ENCODE peak calls at places on chromosome 21, in ten cellular contexts. Z is left lobe of liver; U is activated CD4-positive, alpha-beta T cell treated with anti-CD3 and anti-CD28 coated beads, Interleukin-2, amount 50 U/mL, for 48 hours; D is CD4-positive, CD25-positive, alpha-beta regulatory T cell; O is stimulated activated CD4-positive, alpha-beta T cell treated with anti-CD3 and anti-CD28 coated beads, Interleukin-2, amount 100 ng/mL, for 24 hours; E is NCI-H1694; Y is OCI-M1; X is activated naive CD4-positive, alpha-beta T cell; C is M059J; W is caudate nucleus. P is an unnamed sample.

GRCh38 chr21:25518491-25518911 is 88.8 kb downstream of the MRPL39 start:
- DNase-seq in U (no peak), C (peak; percentile 50), O (no peak), Y (peak; percentile 75), W (no peak), E (no peak), Z (no peak), D (no peak), X (no peak), P (no peak)

GRCh38 chr21:34198232-34199120 is 125.1 kb downstream of the MRPS6 start:
- DNase-seq in Z (no peak), D (peak; percentile 45), O (peak; percentile 10), Y (no peak), C (no peak), X (no peak), E (no peak), W (no peak), U (peak; percentile 42), P (peak; percentile 54)

GRCh38 chr21:42860345-42860744 is 19.0 kb downstream of the WDR4 start:
- DNase-seq in Z (no peak), W (no peak), D (no peak), X (no peak), C (no peak), O (no peak), U (no peak), Y (no peak), E (no peak), P (no peak)

GRCh38 chr21:42737969-42738590 is 84.7 kb downstream of the PDE9A start:
- DNase-seq in X (peak; percentile 14), Z (peak; percentile 98), O (no peak), D (peak; percentile 24), W (no peak), E (no peak), C (no peak), Y (no peak), U (peak; percentile 51), P (peak; percentile 48)

GRCh38 chr21:16302851-16303282 is 573.1 kb downstream of the USP25 start:
- DNase-seq in X (no peak), D (no peak), O (no peak), U (no peak), E (no peak), C (peak; percentile 53), Z (peak; percentile 67), W (no peak), Y (peak; percentile 93), P (no peak)

GRCh38 chr21:45893166-45894106 is 88.1 kb upstream of the COL6A1 start:
- DNase-seq in C (peak; percentile 15), Y (no peak), W (no peak), Z (no peak), O (no peak), X (no peak), D (no peak), E (no peak), U (no peak), P (no peak)

GRCh38 chr21:44567481-44568171 is 5.9 kb upstream of the KRTAP10-4 start:
- DNase-seq in D (no peak), E (no peak), X (no peak), U (no peak), C (no peak), Y (no peak), W (no peak), Z (no peak), O (no peak), P (no peak)

GRCh38 chr21:45469273-45470086 is 64.5 kb downstream of the COL18A1 start:
- DNase-seq in C (no peak), Z (peak; percentile 96), U (no peak), D (no peak), W (peak; percentile 22), O (no peak), E (no peak), X (no peak), Y (no peak), P (no peak)

GRCh38 chr21:18493420-18493819 is 89.8 kb upstream of the TMPRSS15 start:
- DNase-seq in X (no peak), C (peak; percentile 48), U (no peak), E (no peak), Y (no peak), O (no peak), D (no peak), Z (no peak), W (peak; percentile 4), P (no peak)

GRCh38 chr21:39961251-39961650 is 94.0 kb downstream of the PCP4 start:
- DNase-seq in X (no peak), C (peak; percentile 3), D (no peak), O (no peak), U (no peak), W (no peak), Z (no peak), Y (no peak), E (no peak), P (no peak)

GRCh38 chr21:45850181-45850580 is 131.4 kb upstream of the COL6A1 start:
- DNase-seq in C (no peak), O (no peak), W (no peak), E (no peak), D (no peak), X (no peak), Y (no peak), U (no peak), Z (peak; percentile 10), P (no peak)

P was measured in Jurkat, Clone E6-1.